ENCODE peak calls at places on chromosomes 16 and 17, in seven cellular contexts. One of them, this sample, is unnamed.

GRCh38 chr16:23679274-23679985 is 741 bp downstream of the PLK1 start:
- DNase-seq in left ventricle myocardium inferior: no peak
- DNase-seq in prostate gland: no peak
- DNase-seq in lower lobe of right lung: peak
- DNase-seq in IMR-90: peak
- DNase-seq in heart right ventricle: no peak
- DNase-seq in hepatocyte: peak
- DNase-seq in this sample: no peak

GRCh38 chr17:16419929-16420271 is 4.5 kb downstream of the TRPV2 start:
- DNase-seq in lower lobe of right lung: no peak
- DNase-seq in prostate gland: no peak
- DNase-seq in IMR-90: peak
- DNase-seq in hepatocyte: peak
- DNase-seq in left ventricle myocardium inferior: no peak
- DNase-seq in heart right ventricle: no peak
- DNase-seq in this sample: peak

GRCh38 chr16:82671743-82672142 is 45.0 kb downstream of the CDH13 start:
- DNase-seq in lower lobe of right lung: no peak
- DNase-seq in IMR-90: no peak
- DNase-seq in left ventricle myocardium inferior: no peak
- DNase-seq in prostate gland: no peak
- DNase-seq in heart right ventricle: no peak
- DNase-seq in hepatocyte: no peak
- DNase-seq in this sample: no peak

GRCh38 chr17:16938031-16938430 is 33.9 kb downstream of the TNFRSF13B start:
- DNase-seq in left ventricle myocardium inferior: no peak
- DNase-seq in IMR-90: no peak
- DNase-seq in heart right ventricle: no peak
- DNase-seq in lower lobe of right lung: no peak
- DNase-seq in hepatocyte: no peak
- DNase-seq in prostate gland: no peak
- DNase-seq in this sample: no peak

GRCh38 chr16:25034916-25035315 is 19.7 kb upstream of the ARHGAP17 start:
- DNase-seq in hepatocyte: no peak
- DNase-seq in IMR-90: peak
- DNase-seq in left ventricle myocardium inferior: no peak
- DNase-seq in prostate gland: no peak
- DNase-seq in lower lobe of right lung: no peak
- DNase-seq in heart right ventricle: no peak
- DNase-seq in this sample: no peak

GRCh38 chr17:58328195-58329034 is at the start of gene TSPOAP1:
- DNase-seq in IMR-90: no peak
- DNase-seq in prostate gland: no peak
- DNase-seq in lower lobe of right lung: peak
- DNase-seq in hepatocyte: no peak
- DNase-seq in heart right ventricle: no peak
- DNase-seq in left ventricle myocardium inferior: peak
- DNase-seq in this sample: no peak

GRCh38 chr17:34997355-34997862 is 17.1 kb downstream of the LIG3 start:
- DNase-seq in left ventricle myocardium inferior: no peak
- DNase-seq in hepatocyte: peak
- DNase-seq in prostate gland: peak
- DNase-seq in IMR-90: peak
- DNase-seq in heart right ventricle: no peak
- DNase-seq in lower lobe of right lung: no peak
- DNase-seq in this sample: peak

GRCh38 chr16:66996324-66996982 is 8.1 kb downstream of the CES4A start:
- DNase-seq in heart right ventricle: no peak
- DNase-seq in hepatocyte: peak
- DNase-seq in prostate gland: peak
- DNase-seq in lower lobe of right lung: no peak
- DNase-seq in IMR-90: peak
- DNase-seq in left ventricle myocardium inferior: peak
- DNase-seq in this sample: peak

GRCh38 chr17:82841921-82842596 is 2.2 kb upstream of the ZNF750 start:
- DNase-seq in left ventricle myocardium inferior: no peak
- DNase-seq in IMR-90: no peak
- DNase-seq in heart right ventricle: no peak
- DNase-seq in hepatocyte: no peak
- DNase-seq in prostate gland: no peak
- DNase-seq in lower lobe of right lung: no peak
- DNase-seq in this sample: no peak

GRCh38 chr16:15972046-15972868 is 22.8 kb downstream of the ABCC1 start:
- DNase-seq in lower lobe of right lung: no peak
- DNase-seq in heart right ventricle: no peak
- DNase-seq in hepatocyte: no peak
- DNase-seq in IMR-90: peak
- DNase-seq in left ventricle myocardium inferior: no peak
- DNase-seq in prostate gland: no peak
- DNase-seq in this sample: no peak

GRCh38 chr16:84043486-84044107 is 1.0 kb upstream of the SLC38A8 start:
- DNase-seq in left ventricle myocardium inferior: no peak
- DNase-seq in lower lobe of right lung: peak
- DNase-seq in IMR-90: peak
- DNase-seq in hepatocyte: no peak
- DNase-seq in heart right ventricle: no peak
- DNase-seq in prostate gland: no peak
- DNase-seq in this sample: no peak

GRCh38 chr16:89701425-89702406 is at the start of gene SPATA2L:
- DNase-seq in prostate gland: peak
- DNase-seq in IMR-90: peak
- DNase-seq in heart right ventricle: peak
- DNase-seq in lower lobe of right lung: peak
- DNase-seq in left ventricle myocardium inferior: peak
- DNase-seq in hepatocyte: peak
- DNase-seq in this sample: no peak

GRCh38 chr17:17774009-17774881 is 62.5 kb downstream of the SREBF1 start:
- DNase-seq in prostate gland: peak
- DNase-seq in hepatocyte: peak
- DNase-seq in IMR-90: peak
- DNase-seq in lower lobe of right lung: no peak
- DNase-seq in left ventricle myocardium inferior: peak
- DNase-seq in heart right ventricle: no peak
- DNase-seq in this sample: peak

GRCh38 chr17:14506364-14506763 is 205.5 kb downstream of the HS3ST3B1 start:
- DNase-seq in lower lobe of right lung: no peak
- DNase-seq in prostate gland: no peak
- DNase-seq in heart right ventricle: no peak
- DNase-seq in hepatocyte: no peak
- DNase-seq in left ventricle myocardium inferior: no peak
- DNase-seq in IMR-90: no peak
- DNase-seq in this sample: no peak

GRCh38 chr16:84194470-84195200 is 3.7 kb downstream of the ADAD2 start:
- DNase-seq in prostate gland: no peak
- DNase-seq in heart right ventricle: no peak
- DNase-seq in IMR-90: no peak
- DNase-seq in hepatocyte: peak
- DNase-seq in left ventricle myocardium inferior: no peak
- DNase-seq in lower lobe of right lung: no peak
- DNase-seq in this sample: no peak

GRCh38 chr17:78689029-78689428 is 93.0 kb downstream of the CYTH1 start:
- DNase-seq in left ventricle myocardium inferior: no peak
- DNase-seq in lower lobe of right lung: no peak
- DNase-seq in IMR-90: no peak
- DNase-seq in prostate gland: no peak
- DNase-seq in hepatocyte: no peak
- DNase-seq in heart right ventricle: no peak
- DNase-seq in this sample: no peak

GRCh38 chr17:80802626-80803450 is 188.8 kb upstream of the CHMP6 start:
- DNase-seq in left ventricle myocardium inferior: no peak
- DNase-seq in IMR-90: no peak
- DNase-seq in hepatocyte: no peak
- DNase-seq in lower lobe of right lung: no peak
- DNase-seq in heart right ventricle: no peak
- DNase-seq in prostate gland: no peak
- DNase-seq in this sample: no peak

GRCh38 chr16:23072084-23072599 is 77.1 kb downstream of the USP31 start:
- DNase-seq in heart right ventricle: peak
- DNase-seq in left ventricle myocardium inferior: peak
- DNase-seq in prostate gland: peak
- DNase-seq in hepatocyte: no peak
- DNase-seq in IMR-90: peak
- DNase-seq in lower lobe of right lung: peak
- DNase-seq in this sample: peak

GRCh38 chr17:38584350-38584925 is 21.3 kb downstream of the SRCIN1 start:
- DNase-seq in left ventricle myocardium inferior: peak
- DNase-seq in prostate gland: peak
- DNase-seq in IMR-90: peak
- DNase-seq in lower lobe of right lung: peak
- DNase-seq in heart right ventricle: peak
- DNase-seq in hepatocyte: peak
- DNase-seq in this sample: no peak

GRCh38 chr17:3912827-3913226 is 3.4 kb downstream of the P2RX1 start:
- DNase-seq in hepatocyte: no peak
- DNase-seq in left ventricle myocardium inferior: no peak
- DNase-seq in heart right ventricle: no peak
- DNase-seq in IMR-90: no peak
- DNase-seq in prostate gland: no peak
- DNase-seq in lower lobe of right lung: no peak
- DNase-seq in this sample: no peak

GRCh38 chr17:3913531-3914318 is 2.5 kb downstream of the P2RX1 start:
- DNase-seq in left ventricle myocardium inferior: peak
- DNase-seq in prostate gland: peak
- DNase-seq in heart right ventricle: peak
- DNase-seq in IMR-90: peak
- DNase-seq in hepatocyte: peak
- DNase-seq in lower lobe of right lung: peak
- DNase-seq in this sample: no peak

GRCh38 chr17:3910420-3911270 is 5.6 kb downstream of the P2RX1 start:
- DNase-seq in lower lobe of right lung: no peak
- DNase-seq in hepatocyte: no peak
- DNase-seq in IMR-90: no peak
- DNase-seq in prostate gland: no peak
- DNase-seq in left ventricle myocardium inferior: no peak
- DNase-seq in heart right ventricle: no peak
- DNase-seq in this sample: no peak

GRCh38 chr17:3909257-3909656 is 7.0 kb downstream of the P2RX1 start:
- DNase-seq in lower lobe of right lung: no peak
- DNase-seq in IMR-90: no peak
- DNase-seq in left ventricle myocardium inferior: no peak
- DNase-seq in prostate gland: no peak
- DNase-seq in hepatocyte: no peak
- DNase-seq in heart right ventricle: no peak
- DNase-seq in this sample: no peak

GRCh38 chr17:3911271-3912053 is 4.8 kb downstream of the P2RX1 start:
- DNase-seq in left ventricle myocardium inferior: no peak
- DNase-seq in lower lobe of right lung: no peak
- DNase-seq in hepatocyte: no peak
- DNase-seq in heart right ventricle: no peak
- DNase-seq in prostate gland: no peak
- DNase-seq in IMR-90: no peak
- DNase-seq in this sample: no peak
- H3K4me3 ChIP-seq in left ventricle myocardium inferior: no peak
- H3K4me3 ChIP-seq in lower lobe of right lung: no peak
- H3K4me3 ChIP-seq in hepatocyte: no peak
- H3K4me3 ChIP-seq in heart right ventricle: no peak
- H3K4me3 ChIP-seq in prostate gland: no peak
- H3K4me3 ChIP-seq in IMR-90: no peak
- H3K4me3 ChIP-seq in this sample: no peak

DNA sequence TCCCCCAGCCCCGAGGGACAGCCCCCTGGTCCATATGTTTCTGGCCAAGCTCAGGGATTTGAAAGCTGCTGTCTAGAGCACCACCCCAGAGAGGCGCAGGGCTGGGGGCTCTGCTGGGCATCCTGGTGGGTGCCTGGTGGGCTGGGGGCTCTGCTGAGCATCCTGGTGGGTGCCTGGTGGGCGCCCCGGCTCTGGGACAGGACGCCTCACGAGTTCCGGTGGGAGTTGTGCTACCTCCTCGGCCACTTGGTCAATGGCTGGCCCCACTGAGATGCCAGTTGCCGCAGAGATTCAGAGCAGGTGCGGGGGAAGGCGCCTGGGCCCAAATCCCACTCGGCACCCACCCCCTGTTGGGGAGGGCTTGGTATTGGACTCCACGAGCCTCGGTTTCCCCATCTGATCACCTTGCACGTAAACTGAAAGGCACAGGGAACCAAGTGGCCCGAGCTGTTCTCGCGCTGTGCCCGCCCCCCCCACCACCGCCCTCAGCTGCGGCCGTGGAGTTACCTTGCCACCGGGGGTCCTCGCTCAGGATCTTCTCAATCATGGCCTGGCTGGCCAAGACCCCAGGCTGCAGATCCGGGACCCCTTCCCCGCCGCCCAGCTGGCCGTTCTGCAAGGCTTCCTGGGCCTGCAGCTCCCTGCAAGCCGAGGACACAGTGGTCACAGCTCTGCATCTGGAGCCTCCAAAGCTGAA is 13.3 kb downstream of the UNKL start:
- DNase-seq in hepatocyte: no peak
- DNase-seq in heart right ventricle: no peak
- DNase-seq in lower lobe of right lung: no peak
- DNase-seq in prostate gland: no peak
- DNase-seq in left ventricle myocardium inferior: no peak
- DNase-seq in IMR-90: no peak
- DNase-seq in this sample: no peak
- TF ChIP-seq CTCF in hepatocyte: no peak
- TF ChIP-seq CTCF in heart right ventricle: no peak
- TF ChIP-seq CTCF in lower lobe of right lung: no peak
- TF ChIP-seq CTCF in prostate gland: no peak
- TF ChIP-seq CTCF in left ventricle myocardium inferior: no peak
- TF ChIP-seq CTCF in IMR-90: no peak
- TF ChIP-seq CTCF in this sample: no peak

GRCh38 chr17:28746611-28747045 is 2.8 kb downstream of the TRAF4 start:
- DNase-seq in hepatocyte: peak
- DNase-seq in lower lobe of right lung: peak
- DNase-seq in left ventricle myocardium inferior: no peak
- DNase-seq in IMR-90: no peak
- DNase-seq in heart right ventricle: no peak
- DNase-seq in prostate gland: no peak
- DNase-seq in this sample: no peak
- H3K4me3 ChIP-seq in hepatocyte: peak
- H3K4me3 ChIP-seq in lower lobe of right lung: peak
- H3K4me3 ChIP-seq in left ventricle myocardium inferior: no peak
- H3K4me3 ChIP-seq in IMR-90: no peak
- H3K4me3 ChIP-seq in heart right ventricle: no peak
- H3K4me3 ChIP-seq in prostate gland: no peak
- H3K4me3 ChIP-seq in this sample: peak

GRCh38 chr16:27369806-27370205 is 32.2 kb upstream of the IL21R start:
- DNase-seq in lower lobe of right lung: no peak
- DNase-seq in heart right ventricle: no peak
- DNase-seq in left ventricle myocardium inferior: no peak
- DNase-seq in hepatocyte: no peak
- DNase-seq in IMR-90: peak
- DNase-seq in prostate gland: no peak
- DNase-seq in this sample: no peak

GRCh38 chr16:27366687-27367462 is 35.1 kb upstream of the IL21R start:
- DNase-seq in prostate gland: no peak
- DNase-seq in left ventricle myocardium inferior: no peak
- DNase-seq in lower lobe of right lung: no peak
- DNase-seq in IMR-90: no peak
- DNase-seq in heart right ventricle: peak
- DNase-seq in hepatocyte: no peak
- DNase-seq in this sample: no peak

GRCh38 chr16:27370318-27370717 is 31.7 kb upstream of the IL21R start:
- DNase-seq in lower lobe of right lung: no peak
- DNase-seq in left ventricle myocardium inferior: no peak
- DNase-seq in prostate gland: no peak
- DNase-seq in heart right ventricle: no peak
- DNase-seq in IMR-90: no peak
- DNase-seq in hepatocyte: no peak
- DNase-seq in this sample: no peak

GRCh38 chr16:27367463-27368357 is 34.3 kb upstream of the IL21R start:
- DNase-seq in prostate gland: peak
- DNase-seq in lower lobe of right lung: peak
- DNase-seq in heart right ventricle: peak
- DNase-seq in hepatocyte: peak
- DNase-seq in left ventricle myocardium inferior: peak
- DNase-seq in IMR-90: peak
- DNase-seq in this sample: no peak

GRCh38 chr16:27368358-27368722 is 33.6 kb upstream of the IL21R start:
- DNase-seq in IMR-90: no peak
- DNase-seq in prostate gland: no peak
- DNase-seq in left ventricle myocardium inferior: no peak
- DNase-seq in heart right ventricle: no peak
- DNase-seq in hepatocyte: no peak
- DNase-seq in lower lobe of right lung: no peak
- DNase-seq in this sample: no peak
- TF ChIP-seq CTCF in IMR-90: no peak
- TF ChIP-seq CTCF in prostate gland: no peak
- TF ChIP-seq CTCF in left ventricle myocardium inferior: peak
- TF ChIP-seq CTCF in heart right ventricle: peak
- TF ChIP-seq CTCF in hepatocyte: no peak
- TF ChIP-seq CTCF in lower lobe of right lung: no peak
- TF ChIP-seq CTCF in this sample: no peak

This sample was measured in epithelial cell of proximal tubule.